ENCODE peak calls at places on chromosomes 4 and X, in eight cellular contexts. G is activated CD4-positive, CD25-positive, alpha-beta regulatory T cell treated with anti-CD3 and anti-CD28 coated beads, Interleukin-2, amount 50 U/mL, for 72 hours; N is K562; K is dermis microvascular lymphatic vessel endothelial cell; R is astrocyte; U is GM23248; S is fibroblast of lung; I is stimulated activated CD4-positive, alpha-beta T cell treated with anti-CD3 and anti-CD28 coated beads, Interleukin-12 subunit alpha, Interleukin-12 subunit beta, amount 100 ng/mL, for 24 hours. E is an unnamed sample.

GRCh38 chr4:73533515-73534422 is 52.2 kb downstream of the AFM start:
- DNase-seq in G (no peak), N (no peak), K (no peak), R (no peak), U (no peak), S (no peak), I (no peak), E (no peak)

GRCh38 chr4:90570615-90571014 is 443.4 kb downstream of the CCSER1 start:
- DNase-seq in G (no peak), N (no peak), K (no peak), R (no peak), U (no peak), S (no peak), I (no peak), E (no peak)

GRCh38 chrX:153646620-153647373 is at the start of gene DUSP9:
- DNase-seq in G (no peak), N (peak), K (no peak), R (no peak), U (peak), S (no peak), I (no peak), E (no peak)

GRCh38 chrX:47802589-47802988 is 34.1 kb upstream of the ZNF81 start:
- DNase-seq in G (no peak), N (no peak), K (no peak), R (no peak), U (peak), S (peak), I (no peak), E (no peak)

GRCh38 chr4:8171941-8172924 is 13.6 kb upstream of the ABLIM2 start:
- DNase-seq in G (peak), N (no peak), K (no peak), R (no peak), U (no peak), S (no peak), I (peak), E (peak)

GRCh38 chr4:146969126-146969525 is 23.5 kb upstream of the TTC29 start:
- DNase-seq in G (no peak), N (no peak), K (no peak), R (no peak), U (no peak), S (no peak), I (no peak), E (no peak)

GRCh38 chrX:152635941-152636340 is 1.8 kb upstream of the GABRQ start:
- DNase-seq in G (no peak), N (peak), K (peak), R (peak), U (peak), S (peak), I (no peak), E (no peak)

GRCh38 chr4:113823291-113823659 is 61.7 kb upstream of the CAMK2D start:
- DNase-seq in G (no peak), N (no peak), K (no peak), R (peak), U (no peak), S (no peak), I (peak), E (no peak)

GRCh38 chr4:169116270-169116901 is 106.3 kb upstream of the CBR4 start:
- DNase-seq in G (no peak), N (no peak), K (no peak), R (peak), U (peak), S (no peak), I (no peak), E (no peak)

GRCh38 chr4:1218892-1219552 is 29.9 kb downstream of the CTBP1 start:
- DNase-seq in G (no peak), N (no peak), K (no peak), R (no peak), U (no peak), S (no peak), I (no peak), E (peak)

GRCh38 chr4:9866931-9867330 is 85.5 kb downstream of the DRD5 start:
- DNase-seq in G (no peak), N (no peak), K (no peak), R (no peak), U (no peak), S (no peak), I (no peak), E (no peak)

GRCh38 chr4:112327950-112328349 is 30.8 kb downstream of the ALPK1 start:
- DNase-seq in G (no peak), N (peak), K (peak), R (peak), U (peak), S (peak), I (no peak), E (no peak)

GRCh38 chr4:134622194-134622593 is 420.6 kb upstream of the PABPC4L start:
- DNase-seq in G (no peak), N (no peak), K (no peak), R (no peak), U (no peak), S (no peak), I (no peak), E (no peak)

GRCh38 chr4:187602339-187603092 is 393.1 kb upstream of the ZFP42 start:
- DNase-seq in G (no peak), N (no peak), K (no peak), R (peak), U (peak), S (peak), I (no peak), E (no peak)

GRCh38 chr4:7775396-7775795 is 164.3 kb downstream of the AFAP1 start:
- DNase-seq in G (no peak), N (no peak), K (no peak), R (no peak), U (no peak), S (no peak), I (no peak), E (no peak)

E was measured in activated B cell treated with CpG ODN at 0.5 μM for 24 hours.